ENCODE peak calls at places on chromosomes 1 and 21, in six cellular contexts. One of them, this sample, is unnamed.
A peak's percentile ranks its signal among the peaks of the same experiment; 100 is the strongest.

GRCh38 chr1:29698033-29698432 is 461.7 kb downstream of the PTPRU start:
- DNase-seq in Ammon's horn: no peak
- DNase-seq in WTC11: peak; percentile 70
- DNase-seq in left lung: no peak
- DNase-seq in H54: peak; percentile 57
- DNase-seq in posterior cingulate gyrus: no peak
- DNase-seq in this sample: no peak

GRCh38 chr1:17161137-17161700 is 42.0 kb upstream of the PADI2 start:
- DNase-seq in Ammon's horn: peak; percentile 45
- DNase-seq in WTC11: no peak
- DNase-seq in left lung: no peak
- DNase-seq in H54: no peak
- DNase-seq in posterior cingulate gyrus: no peak
- DNase-seq in this sample: no peak

GRCh38 chr1:94783342-94784264 is 36.6 kb upstream of the SLC44A3 start:
- DNase-seq in Ammon's horn: peak; percentile 67
- DNase-seq in WTC11: no peak
- DNase-seq in left lung: peak; percentile 84
- DNase-seq in H54: peak; percentile 52
- DNase-seq in posterior cingulate gyrus: peak; percentile 23
- DNase-seq in this sample: no peak

GRCh38 chr1:221602866-221603265 is 139.0 kb downstream of the DUSP10 start:
- DNase-seq in Ammon's horn: no peak
- DNase-seq in WTC11: no peak
- DNase-seq in left lung: no peak
- DNase-seq in H54: no peak
- DNase-seq in posterior cingulate gyrus: no peak
- DNase-seq in this sample: no peak

GRCh38 chr1:244020086-244020485 is 31.0 kb upstream of the ZBTB18 start:
- DNase-seq in Ammon's horn: no peak
- DNase-seq in WTC11: no peak
- DNase-seq in left lung: no peak
- DNase-seq in H54: no peak
- DNase-seq in posterior cingulate gyrus: no peak
- DNase-seq in this sample: no peak

GRCh38 chr21:46096997-46097825 is 701 bp upstream of the COL6A2 start:
- DNase-seq in Ammon's horn: no peak
- DNase-seq in WTC11: peak; percentile 39
- DNase-seq in left lung: peak; percentile 71
- DNase-seq in H54: no peak
- DNase-seq in posterior cingulate gyrus: no peak
- DNase-seq in this sample: peak; percentile 64

GRCh38 chr21:43025636-43026180 is 49.9 kb downstream of the CBS start:
- DNase-seq in Ammon's horn: no peak
- DNase-seq in WTC11: no peak
- DNase-seq in left lung: no peak
- DNase-seq in H54: no peak
- DNase-seq in posterior cingulate gyrus: no peak
- DNase-seq in this sample: no peak

GRCh38 chr1:27408151-27408550 is 15.7 kb downstream of the GPR3 start:
- DNase-seq in Ammon's horn: no peak
- DNase-seq in WTC11: no peak
- DNase-seq in left lung: no peak
- DNase-seq in H54: no peak
- DNase-seq in posterior cingulate gyrus: no peak
- DNase-seq in this sample: no peak

GRCh38 chr1:18751425-18751824 is 108.0 kb downstream of the TAS1R2 start:
- DNase-seq in Ammon's horn: no peak
- DNase-seq in WTC11: no peak
- DNase-seq in left lung: no peak
- DNase-seq in H54: no peak
- DNase-seq in posterior cingulate gyrus: no peak
- DNase-seq in this sample: no peak

GRCh38 chr1:37047487-37047886 is 13.2 kb upstream of the GRIK3 start:
- DNase-seq in Ammon's horn: peak; percentile 19
- DNase-seq in WTC11: no peak
- DNase-seq in left lung: no peak
- DNase-seq in H54: no peak
- DNase-seq in posterior cingulate gyrus: no peak
- DNase-seq in this sample: no peak

GRCh38 chr1:55825486-55825885 is 610.3 kb upstream of the USP24 start:
- DNase-seq in Ammon's horn: no peak
- DNase-seq in WTC11: no peak
- DNase-seq in left lung: no peak
- DNase-seq in H54: no peak
- DNase-seq in posterior cingulate gyrus: no peak
- DNase-seq in this sample: no peak

GRCh38 chr1:233269656-233270055 is 25.9 kb downstream of the PCNX2 start:
- DNase-seq in Ammon's horn: peak; percentile 76
- DNase-seq in WTC11: no peak
- DNase-seq in left lung: no peak
- DNase-seq in H54: no peak
- DNase-seq in posterior cingulate gyrus: no peak
- DNase-seq in this sample: no peak

GRCh38 chr1:33298623-33299277 is 22.1 kb downstream of the A3GALT2 start:
- DNase-seq in Ammon's horn: peak; percentile 62
- DNase-seq in WTC11: peak; percentile 87
- DNase-seq in left lung: peak; percentile 91
- DNase-seq in H54: peak; percentile 81
- DNase-seq in posterior cingulate gyrus: peak; percentile 58
- DNase-seq in this sample: peak; percentile 49

GRCh38 chr1:65425697-65426096 is 5.2 kb downstream of the LEPR start:
- DNase-seq in Ammon's horn: no peak
- DNase-seq in WTC11: no peak
- DNase-seq in left lung: no peak
- DNase-seq in H54: peak; percentile 57
- DNase-seq in posterior cingulate gyrus: no peak
- DNase-seq in this sample: no peak

GRCh38 chr1:176469450-176469985 is 6.5 kb downstream of the PAPPA2 start:
- DNase-seq in Ammon's horn: no peak
- DNase-seq in WTC11: no peak
- DNase-seq in left lung: no peak
- DNase-seq in H54: no peak
- DNase-seq in posterior cingulate gyrus: no peak
- DNase-seq in this sample: no peak

GRCh38 chr1:5713101-5713820 is 279.0 kb downstream of the NPHP4 start:
- DNase-seq in Ammon's horn: no peak
- DNase-seq in WTC11: no peak
- DNase-seq in left lung: no peak
- DNase-seq in H54: no peak
- DNase-seq in posterior cingulate gyrus: no peak
- DNase-seq in this sample: no peak

GRCh38 chr1:13732971-13733667 is 33.1 kb downstream of the PRDM2 start:
- DNase-seq in Ammon's horn: no peak
- DNase-seq in WTC11: no peak
- DNase-seq in left lung: no peak
- DNase-seq in H54: no peak
- DNase-seq in posterior cingulate gyrus: no peak
- DNase-seq in this sample: no peak

GRCh38 chr1:166836733-166837132 is 2.5 kb upstream of the POGK start:
- DNase-seq in Ammon's horn: no peak
- DNase-seq in WTC11: no peak
- DNase-seq in left lung: no peak
- DNase-seq in H54: peak; percentile 18
- DNase-seq in posterior cingulate gyrus: no peak
- DNase-seq in this sample: no peak

GRCh38 chr1:231860221-231861088 is 233.9 kb downstream of the DISC1 start:
- DNase-seq in Ammon's horn: no peak
- DNase-seq in WTC11: no peak
- DNase-seq in left lung: no peak
- DNase-seq in H54: no peak
- DNase-seq in posterior cingulate gyrus: no peak
- DNase-seq in this sample: no peak

GRCh38 chr1:97013904-97014303 is 292.3 kb downstream of the PTBP2 start:
- DNase-seq in Ammon's horn: no peak
- DNase-seq in WTC11: no peak
- DNase-seq in left lung: no peak
- DNase-seq in H54: no peak
- DNase-seq in posterior cingulate gyrus: no peak
- DNase-seq in this sample: no peak

GRCh38 chr21:42063578-42064521 is 7.3 kb upstream of the UMODL1 start:
- DNase-seq in Ammon's horn: no peak
- DNase-seq in WTC11: no peak
- DNase-seq in left lung: peak; percentile 76
- DNase-seq in H54: no peak
- DNase-seq in posterior cingulate gyrus: no peak
- DNase-seq in this sample: peak; percentile 68

GRCh38 chr21:29436143-29436542 is 137.4 kb downstream of the BACH1 start:
- DNase-seq in Ammon's horn: no peak
- DNase-seq in WTC11: no peak
- DNase-seq in left lung: no peak
- DNase-seq in H54: no peak
- DNase-seq in posterior cingulate gyrus: no peak
- DNase-seq in this sample: no peak

GRCh38 chr1:64175639-64176038 is 27.8 kb upstream of the UBE2U start:
- DNase-seq in Ammon's horn: no peak
- DNase-seq in WTC11: no peak
- DNase-seq in left lung: no peak
- DNase-seq in H54: no peak
- DNase-seq in posterior cingulate gyrus: no peak
- DNase-seq in this sample: no peak

GRCh38 chr1:65799601-65800000 is 6.9 kb downstream of the PDE4B start:
- DNase-seq in Ammon's horn: no peak
- DNase-seq in WTC11: no peak
- DNase-seq in left lung: no peak
- DNase-seq in H54: no peak
- DNase-seq in posterior cingulate gyrus: no peak
- DNase-seq in this sample: no peak

GRCh38 chr1:57727121-57727520 is 303.3 kb upstream of the DAB1 start:
- DNase-seq in Ammon's horn: no peak
- DNase-seq in WTC11: no peak
- DNase-seq in left lung: no peak
- DNase-seq in H54: no peak
- DNase-seq in posterior cingulate gyrus: no peak
- DNase-seq in this sample: no peak

GRCh38 chr1:53542551-53542950 is 83.4 kb downstream of the DMRTB1 start:
- DNase-seq in Ammon's horn: no peak
- DNase-seq in WTC11: no peak
- DNase-seq in left lung: peak; percentile 64
- DNase-seq in H54: no peak
- DNase-seq in posterior cingulate gyrus: no peak
- DNase-seq in this sample: peak; percentile 33

GRCh38 chr1:208243522-208243850 is 698 bp downstream of the PLXNA2 start:
- DNase-seq in Ammon's horn: no peak
- DNase-seq in WTC11: no peak
- DNase-seq in left lung: no peak
- DNase-seq in H54: no peak
- DNase-seq in posterior cingulate gyrus: no peak
- DNase-seq in this sample: no peak

GRCh38 chr1:180628646-180629045 is 3.2 kb upstream of the XPR1 start:
- DNase-seq in Ammon's horn: no peak
- DNase-seq in WTC11: no peak
- DNase-seq in left lung: no peak
- DNase-seq in H54: no peak
- DNase-seq in posterior cingulate gyrus: no peak
- DNase-seq in this sample: no peak

GRCh38 chr1:41371630-41372599 is 10.7 kb downstream of the FOXO6 start:
- DNase-seq in Ammon's horn: peak; percentile 87
- DNase-seq in WTC11: peak; percentile 87
- DNase-seq in left lung: peak; percentile 62
- DNase-seq in H54: no peak
- DNase-seq in posterior cingulate gyrus: peak; percentile 69
- DNase-seq in this sample: no peak

GRCh38 chr1:237012789-237013383 is 8.6 kb upstream of the MT1HL1 start:
- DNase-seq in Ammon's horn: peak; percentile 7
- DNase-seq in WTC11: no peak
- DNase-seq in left lung: peak; percentile 87
- DNase-seq in H54: peak; percentile 62
- DNase-seq in posterior cingulate gyrus: no peak
- DNase-seq in this sample: no peak

GRCh38 chr1:117572546-117572945 is 33.3 kb upstream of the TENT5C start:
- DNase-seq in Ammon's horn: no peak
- DNase-seq in WTC11: no peak
- DNase-seq in left lung: no peak
- DNase-seq in H54: no peak
- DNase-seq in posterior cingulate gyrus: no peak
- DNase-seq in this sample: no peak

GRCh38 chr21:21612446-21612845 is 614.2 kb downstream of the NCAM2 start:
- DNase-seq in Ammon's horn: peak; percentile 44
- DNase-seq in WTC11: no peak
- DNase-seq in left lung: no peak
- DNase-seq in H54: peak; percentile 7
- DNase-seq in posterior cingulate gyrus: no peak
- DNase-seq in this sample: no peak

GRCh38 chr1:115227683-115228082 is 110.4 kb downstream of the NGF start:
- DNase-seq in Ammon's horn: no peak
- DNase-seq in WTC11: no peak
- DNase-seq in left lung: no peak
- DNase-seq in H54: no peak
- DNase-seq in posterior cingulate gyrus: no peak
- DNase-seq in this sample: no peak

GRCh38 chr1:175637917-175638316 is 105.5 kb downstream of the TNR start:
- DNase-seq in Ammon's horn: no peak
- DNase-seq in WTC11: no peak
- DNase-seq in left lung: no peak
- DNase-seq in H54: no peak
- DNase-seq in posterior cingulate gyrus: no peak
- DNase-seq in this sample: no peak

GRCh38 chr21:44911384-44912157 is 9.1 kb downstream of the ITGB2 start:
- DNase-seq in Ammon's horn: peak; percentile 78
- DNase-seq in WTC11: no peak
- DNase-seq in left lung: peak; percentile 92
- DNase-seq in H54: peak; percentile 76
- DNase-seq in posterior cingulate gyrus: peak; percentile 67
- DNase-seq in this sample: no peak

GRCh38 chr1:55584521-55585401 is 369.6 kb upstream of the USP24 start:
- DNase-seq in Ammon's horn: peak; percentile 73
- DNase-seq in WTC11: no peak
- DNase-seq in left lung: no peak
- DNase-seq in H54: no peak
- DNase-seq in posterior cingulate gyrus: no peak
- DNase-seq in this sample: no peak

GRCh38 chr1:66848193-66848592 is 47.1 kb upstream of the INSL5 start:
- DNase-seq in Ammon's horn: no peak
- DNase-seq in WTC11: no peak
- DNase-seq in left lung: no peak
- DNase-seq in H54: no peak
- DNase-seq in posterior cingulate gyrus: no peak
- DNase-seq in this sample: no peak

GRCh38 chr1:109762821-109763645 is 690 bp downstream of the EPS8L3 start:
- DNase-seq in Ammon's horn: no peak
- DNase-seq in WTC11: no peak
- DNase-seq in left lung: peak; percentile 69
- DNase-seq in H54: no peak
- DNase-seq in posterior cingulate gyrus: peak; percentile 6
- DNase-seq in this sample: peak; percentile 9